ENCODE peak calls at places on chromosomes 12 and 14, in four cellular contexts. F, O, R and E are unnamed samples.

GRCh38 chr14:77044776-77045569 is 16.5 kb upstream of the IRF2BPL start:
- DNase-seq in F (no peak), O (no peak), R (no peak), E (no peak)

GRCh38 chr14:49617846-49618519 is 2.4 kb downstream of the RPL36AL start:
- DNase-seq in F (no peak), O (no peak), R (no peak), E (no peak)

GRCh38 chr12:128507470-128507869 is 240.5 kb downstream of the TMEM132C start:
- DNase-seq in F (no peak), O (no peak), R (no peak), E (no peak)

GRCh38 chr14:95431199-95432145 is 85.0 kb downstream of the SYNE3 start:
- DNase-seq in F (peak), O (peak), R (peak), E (no peak)

GRCh38 chr12:94676011-94676709 is 25.8 kb upstream of the TMCC3 start:
- DNase-seq in F (no peak), O (no peak), R (no peak), E (no peak)

GRCh38 chr14:90193925-90194324 is 62.4 kb upstream of the PSMC1 start:
- DNase-seq in F (no peak), O (no peak), R (no peak), E (no peak)

GRCh38 chr14:24179961-24180726 is 8.3 kb downstream of the REC8 start:
- DNase-seq in F (no peak), O (no peak), R (peak), E (no peak)

GRCh38 chr14:65237023-65237814 is 134.9 kb upstream of the MAX start:
- DNase-seq in F (no peak), O (no peak), R (no peak), E (no peak)

GRCh38 chr12:96211989-96212388 is 17.8 kb downstream of the ELK3 start:
- DNase-seq in F (no peak), O (no peak), R (no peak), E (no peak)

GRCh38 chr14:100436745-100437406 is 113.7 kb downstream of the SLC25A47 start:
- DNase-seq in F (no peak), O (no peak), R (no peak), E (no peak)

GRCh38 chr12:89960607-89961394 is 252.2 kb upstream of the ATP2B1 start:
- DNase-seq in F (no peak), O (no peak), R (no peak), E (no peak)

GRCh38 chr14:61080591-61081010 is 99.6 kb downstream of the SLC38A6 start:
- DNase-seq in F (no peak), O (no peak), R (peak), E (no peak)

GRCh38 chr12:4858385-4858784 is 51.3 kb upstream of the KCNA1 start:
- DNase-seq in F (no peak), O (no peak), R (no peak), E (no peak)

GRCh38 chr14:21023817-21024667 is 819 bp downstream of the NDRG2 start:
- DNase-seq in F (no peak), O (no peak), R (no peak), E (no peak)

GRCh38 chr12:110270125-110270962 is 10.7 kb upstream of the ATP2A2 start:
- DNase-seq in F (no peak), O (peak), R (peak), E (peak)

GRCh38 chr12:82608706-82609105 is 78.0 kb upstream of the TMTC2 start:
- DNase-seq in F (no peak), O (no peak), R (no peak), E (no peak)

GRCh38 chr12:71662861-71663560 is 637 bp downstream of the ZFC3H1 start:
- DNase-seq in F (no peak), O (no peak), R (peak), E (peak)

GRCh38 chr14:68627868-68628604 is 164.8 kb downstream of the ZFP36L1 start:
- DNase-seq in F (peak), O (no peak), R (no peak), E (no peak)

GRCh38 chr12:14776236-14776959 is 26.9 kb downstream of the WBP11 start:
- DNase-seq in F (no peak), O (no peak), R (no peak), E (no peak)

GRCh38 chr12:13170892-13171490 is 25.5 kb upstream of the EMP1 start:
- DNase-seq in F (no peak), O (no peak), R (no peak), E (no peak)

GRCh38 chr12:121812320-121812871 is 8.6 kb downstream of the SETD1B start:
- DNase-seq in F (no peak), O (peak), R (peak), E (peak)

GRCh38 chr12:115203661-115204060 is 519.7 kb upstream of the TBX3 start:
- DNase-seq in F (no peak), O (no peak), R (peak), E (no peak)

GRCh38 chr14:81311128-81311527 is 89.0 kb downstream of the STON2 start:
- DNase-seq in F (no peak), O (no peak), R (no peak), E (no peak)

GRCh38 chr14:99476864-99477263 is 3.8 kb downstream of the SETD3 start:
- DNase-seq in F (no peak), O (no peak), R (no peak), E (no peak)

GRCh38 chr14:54310151-54310851 is 86.5 kb upstream of the CDKN3 start:
- DNase-seq in F (no peak), O (no peak), R (no peak), E (no peak)

GRCh38 chr12:104686196-104686595 is 229.4 kb downstream of the CHST11 start:
- DNase-seq in F (no peak), O (no peak), R (peak), E (no peak)

GRCh38 chr14:65745396-65746190 is 333.1 kb downstream of the FUT8 start:
- DNase-seq in F (no peak), O (no peak), R (no peak), E (no peak)

GRCh38 chr14:34826661-34827060 is 48.5 kb downstream of the BAZ1A start:
- DNase-seq in F (no peak), O (no peak), R (peak), E (no peak)

GRCh38 chr12:75862692-75863471 is 168.7 kb downstream of the PHLDA1 start:
- DNase-seq in F (no peak), O (no peak), R (peak), E (peak)

GRCh38 chr14:53640695-53641094 is 315.9 kb downstream of the BMP4 start:
- DNase-seq in F (no peak), O (no peak), R (peak), E (no peak)

GRCh38 chr14:22200977-22201605 is 387.9 kb downstream of the DAD1 start:
- DNase-seq in F (peak), O (no peak), R (peak), E (peak)

GRCh38 chr12:75809745-75810144 is 221.8 kb downstream of the PHLDA1 start:
- DNase-seq in F (peak), O (no peak), R (no peak), E (no peak)

GRCh38 chr12:95820096-95820703 is 29.6 kb upstream of the NTN4 start:
- DNase-seq in F (no peak), O (peak), R (peak), E (peak)

GRCh38 chr14:84961637-84962036 is 568.3 kb upstream of the FLRT2 start:
- DNase-seq in F (no peak), O (no peak), R (no peak), E (no peak)

GRCh38 chr12:4910502-4911315 is 1.0 kb downstream of the KCNA1 start:
- DNase-seq in F (no peak), O (no peak), R (no peak), E (no peak)

GRCh38 chr14:50602035-50602434 is 42.1 kb downstream of the ATL1 start:
- DNase-seq in F (no peak), O (no peak), R (no peak), E (no peak)